ENCODE peak calls at places on chromosomes 4 and X, in nine cellular contexts. B, M, L, F, W, G, A, Y and K are unnamed samples. For H3K27me3, the result is how much of the 10 kb centered on the place peaks cover.

GRCh38 chr4:32031026-32031425 is 1310.9 kb downstream of the PCDH7 start:
- DNase-seq in F (no peak), G (no peak), M (no peak), L (no peak), B (no peak), Y (no peak), W (no peak), A (no peak), K (no peak)

GRCh38 chrX:31547416-31547815 is 475.6 kb upstream of the FTHL17 start:
- DNase-seq in Y (no peak), G (no peak), B (no peak), W (no peak), M (no peak), L (no peak), A (no peak), F (no peak), K (no peak)

GRCh38 chr4:771464-771863 is 54.5 kb downstream of the CPLX1 start:
- DNase-seq in L (no peak), W (no peak), M (no peak), Y (no peak), G (no peak), A (no peak), F (no peak), B (no peak), K (no peak)

GRCh38 chrX:9279271-9279596 is 185.6 kb upstream of the TBL1X start:
- DNase-seq in W (no peak), Y (no peak), A (no peak), F (no peak), B (no peak), G (no peak), L (no peak), M (no peak), K (no peak)

GRCh38 chrX:105451426-105451825 is 230.9 kb upstream of the TEX13A start:
- DNase-seq in A (no peak), G (no peak), F (no peak), L (no peak), M (no peak), W (no peak), B (no peak), Y (no peak), K (no peak)

GRCh38 chrX:39491548-39492297 is 606.0 kb downstream of the BCOR start:
- DNase-seq in W (no peak), A (no peak), Y (no peak), G (no peak), M (no peak), L (no peak), B (no peak), F (no peak), K (no peak)

GRCh38 chr4:98557497-98557896 is 100.9 kb downstream of the TSPAN5 start:
- DNase-seq in W (no peak), F (no peak), Y (no peak), G (peak), M (no peak), B (no peak), A (no peak), L (no peak), K (no peak)

GRCh38 chr4:44196796-44197195 is 251.8 kb downstream of the KCTD8 start:
- DNase-seq in Y (no peak), L (no peak), A (no peak), F (no peak), G (no peak), W (no peak), B (no peak), M (no peak), K (no peak)

GRCh38 chr4:142222127-142222526 is 585.7 kb downstream of the IL15 start:
- DNase-seq in M (no peak), F (no peak), Y (no peak), A (no peak), G (no peak), W (no peak), L (no peak), B (no peak), K (no peak)

GRCh38 chrX:101370888-101371504 is 15.0 kb downstream of the BTK start:
- DNase-seq in L (no peak), F (no peak), B (no peak), A (no peak), Y (no peak), G (no peak), M (no peak), W (no peak), K (no peak)

GRCh38 chr4:74838746-74839370 is 44.5 kb upstream of the BTC start:
- DNase-seq in Y (no peak), M (no peak), L (no peak), F (no peak), G (no peak), W (no peak), B (no peak), A (no peak), K (no peak)

GRCh38 chr4:128847074-128847724 is 37.7 kb downstream of the JADE1 start:
- DNase-seq in W (no peak), M (no peak), B (no peak), Y (no peak), G (no peak), L (no peak), A (no peak), F (no peak), K (no peak)

GRCh38 chrX:66022742-66023725 is 16.8 kb downstream of the VSIG4 start:
- DNase-seq in G (no peak), Y (no peak), B (no peak), W (no peak), F (no peak), L (no peak), M (no peak), A (no peak), K (no peak)

GRCh38 chr4:183798249-183798920 is 106.7 kb upstream of the STOX2 start:
- DNase-seq in A (no peak), F (no peak), G (no peak), M (no peak), B (no peak), Y (no peak), W (no peak), L (no peak), K (no peak)

GRCh38 chr4:183686461-183686860 is 27.4 kb downstream of the TRAPPC11 start:
- DNase-seq in B (no peak), W (no peak), M (no peak), G (no peak), Y (no peak), F (no peak), A (no peak), L (no peak), K (no peak)

GRCh38 chr4:125313497-125313896 is 1.3 kb upstream of the FAT4 start:
- DNase-seq in Y (no peak), L (no peak), M (no peak), A (peak), F (peak), W (no peak), B (no peak), G (peak), K (no peak)

GRCh38 chr4:88809561-88810219 is 112.1 kb upstream of the NAP1L5 start:
- DNase-seq in G (no peak), F (peak), A (no peak), B (no peak), M (no peak), W (no peak), Y (no peak), L (no peak), K (no peak)

GRCh38 chr4:110357521-110357920 is 118.4 kb upstream of the ENPEP start:
- DNase-seq in G (no peak), L (no peak), F (no peak), M (no peak), A (no peak), Y (no peak), W (no peak), B (no peak), K (no peak)

GRCh38 chr4:38902695-38903094 is 35.1 kb downstream of the FAM114A1 start:
- DNase-seq in M (no peak), F (peak), B (no peak), Y (no peak), G (peak), W (no peak), L (no peak), A (no peak), K (no peak)

GRCh38 chr4:88308587-88308986 is 24.2 kb upstream of the PPM1K start:
- DNase-seq in F (no peak), A (no peak), L (no peak), B (no peak), G (no peak), M (no peak), Y (no peak), W (no peak), K (no peak)

GRCh38 chr4:7607156-7607910 is 172.6 kb upstream of the PSAPL1 start:
- DNase-seq in L (no peak), M (peak), B (no peak), F (no peak), G (no peak), Y (no peak), A (no peak), W (no peak), K (no peak)

GRCh38 chr4:168605411-168605810 is 108.6 kb downstream of the PALLD start:
- DNase-seq in W (no peak), M (no peak), A (no peak), G (peak), F (no peak), B (no peak), Y (peak), L (no peak), K (no peak)

GRCh38 chrX:150086371-150086770 is 148.1 kb upstream of the EOLA2 start:
- DNase-seq in A (no peak), F (peak), W (no peak), M (no peak), G (no peak), B (no peak), Y (no peak), L (no peak), K (no peak)

GRCh38 chr4:1611501-1611870 is 72.6 kb downstream of the FAM53A start:
- DNase-seq in M (no peak), B (peak), W (no peak), G (no peak), Y (no peak), F (no peak), L (no peak), A (no peak), K (no peak)

GRCh38 chr4:185862340-185862739 is 50.3 kb upstream of the SORBS2 start:
- DNase-seq in M (no peak), W (no peak), L (no peak), B (no peak), G (no peak), F (no peak), Y (no peak), A (no peak), K (no peak)

GRCh38 chr4:3615386-3616286 is 83.4 kb upstream of the LRPAP1 start:
- DNase-seq in W (no peak), Y (no peak), G (no peak), M (no peak), A (no peak), L (no peak), F (no peak), B (no peak), K (no peak)

GRCh38 chr4:88280228-88280795 is 4.0 kb downstream of the PPM1K start:
- DNase-seq in L (no peak), F (no peak), B (no peak), M (no peak), G (no peak), W (no peak), A (no peak), Y (no peak), K (no peak)

GRCh38 chr4:99507762-99508161 is 3.1 kb upstream of the C4orf17 start:
- DNase-seq in G (no peak), A (no peak), W (no peak), M (no peak), Y (no peak), B (no peak), L (no peak), F (no peak), K (no peak)

GRCh38 chr4:89509708-89510269 is 202.2 kb upstream of the GPRIN3 start:
- DNase-seq in G (no peak), A (no peak), W (no peak), L (no peak), F (no peak), Y (no peak), M (no peak), B (no peak), K (no peak)

GRCh38 chrX:42797646-42798045 is 19.7 kb upstream of the PPP1R2C start:
- DNase-seq in W (no peak), L (no peak), F (no peak), G (no peak), B (no peak), A (no peak), M (no peak), Y (no peak), K (no peak)

GRCh38 chr4:7857993-7858392 is 81.7 kb downstream of the AFAP1 start:
- DNase-seq in M (no peak), A (no peak), B (no peak), Y (no peak), W (no peak), L (no peak), F (peak), G (no peak), K (no peak)

GRCh38 chr4:87092389-87093141 is 127.9 kb downstream of the KLHL8 start:
- DNase-seq in Y (peak), B (peak), G (peak), M (peak), L (peak), A (peak), F (peak), W (no peak), K (peak)

GRCh38 chr4:87117730-87118075 is 102.7 kb downstream of the KLHL8 start:
- DNase-seq in W (no peak), B (no peak), G (no peak), A (no peak), Y (no peak), M (no peak), F (no peak), L (no peak), K (no peak)

GRCh38 chrX:10833299-10834169 is 213.1 kb upstream of the MID1 start:
- DNase-seq in A (peak), W (peak), M (no peak), Y (no peak), G (no peak), L (peak), F (peak), B (peak), K (peak)

GRCh38 chrX:65601530-65602281 is 65.7 kb upstream of the MSN start:
- DNase-seq in F (peak), G (peak), W (no peak), Y (peak), L (peak), A (peak), M (peak), B (peak), K (no peak)

GRCh38 chr4:116118216-116118615 is 967.2 kb downstream of the TRAM1L1 start:
- DNase-seq in B (no peak), W (no peak), F (no peak), M (no peak), G (no peak), Y (no peak), A (no peak), L (no peak), K (no peak)

GRCh38 chr4:8865681-8866310 is 5.8 kb downstream of the HMX1 start:
- DNase-seq in M (no peak), Y (no peak), B (no peak), A (no peak), L (no peak), F (no peak), G (no peak), W (no peak), K (no peak)
- H3K27me3 ChIP-seq in M (half or more), Y (half or more), B (half or more), A (half or more), L (half or more), F (under half), G (half or more), W (half or more), K (under half)

GRCh38 chr4:52711271-52711670 is 40.0 kb downstream of the ERVMER34-1 start:
- DNase-seq in Y (no peak), G (no peak), A (no peak), F (no peak), B (no peak), M (no peak), W (no peak), L (peak), K (no peak)

GRCh38 chr4:52713456-52713937 is 37.7 kb downstream of the ERVMER34-1 start:
- DNase-seq in L (no peak), Y (peak), W (no peak), F (peak), M (no peak), A (no peak), G (peak), B (peak), K (no peak)

GRCh38 chr4:52711834-52712171 is 39.4 kb downstream of the ERVMER34-1 start:
- DNase-seq in W (no peak), M (no peak), F (no peak), G (no peak), L (no peak), Y (no peak), A (no peak), B (no peak), K (no peak)

GRCh38 chr4:52712991-52713275 is 38.3 kb downstream of the ERVMER34-1 start:
- DNase-seq in W (no peak), L (no peak), A (no peak), F (no peak), G (peak), Y (no peak), B (no peak), M (no peak), K (no peak)

GRCh38 chr4:52712172-52712990 is 38.8 kb downstream of the ERVMER34-1 start:
- DNase-seq in G (peak), A (peak), B (peak), Y (peak), W (peak), F (peak), L (peak), M (peak), K (peak)
- TF ChIP-seq POLR2A in G (peak), A (peak), B (peak), Y (peak), W (peak), F (peak), L (peak), M (peak), K (peak)

GRCh38 chr4:94758141-94758699 is 465 bp downstream of the BMPR1B start:
- DNase-seq in Y (no peak), W (no peak), M (peak), L (no peak), B (peak), A (peak), G (peak), F (no peak), K (no peak)
- H3K27me3 ChIP-seq in Y (under half), W (under half), M (under half), L (under half), B (under half), A (under half), G (under half), F (under half), K (under half)

GRCh38 chrX:154515803-154516654 is at the start of gene FAM3A:
- DNase-seq in A (peak), F (peak), W (no peak), B (peak), M (peak), Y (peak), G (peak), L (peak), K (peak)
- TF ChIP-seq POLR2A in A (peak), F (peak), W (no peak), B (peak), M (peak), Y (peak), G (peak), L (peak), K (peak)

DNA sequence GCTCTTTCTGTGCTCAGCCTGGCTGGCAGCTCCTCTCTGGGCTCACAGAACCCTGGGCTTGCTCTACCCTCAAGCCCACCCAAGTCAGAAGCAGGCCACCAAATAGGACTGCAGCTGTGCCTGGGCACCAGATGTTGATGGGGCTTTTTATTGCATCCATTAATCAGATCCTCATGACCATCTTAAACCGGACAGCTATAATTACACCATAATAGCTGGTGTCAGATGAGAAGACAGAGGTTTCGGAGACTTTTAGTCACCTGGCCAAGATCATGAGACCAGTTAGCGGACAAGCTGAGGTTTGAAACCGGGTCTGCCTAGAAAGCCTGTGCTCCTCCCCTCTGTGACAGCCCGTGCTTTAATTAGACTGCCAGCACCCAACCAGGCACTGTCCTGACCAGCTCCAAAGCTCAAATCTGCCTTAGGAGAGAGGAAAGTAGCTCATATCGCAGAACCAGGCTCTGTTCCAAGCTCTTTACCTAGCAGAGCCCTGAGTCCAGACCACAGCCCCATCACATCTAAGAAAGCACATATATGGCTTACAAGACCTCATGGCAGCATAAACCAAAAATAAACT is 88.9 kb downstream of the JAKMIP1 start:
- DNase-seq in W (no peak), F (no peak), A (no peak), G (no peak), B (no peak), L (peak), Y (no peak), M (no peak), K (no peak)
- H3K27me3 ChIP-seq in W (under half), F (under half), A (under half), G (under half), B (under half), L (under half), Y (under half), M (under half), K (half or more)

GRCh38 chrX:102712216-102712966 is at the start of gene GPRASP2:
- DNase-seq in M (no peak), W (no peak), F (no peak), Y (peak), L (peak), B (peak), A (peak), G (peak), K (peak)
- TF ChIP-seq POLR2A in M (no peak), W (no peak), F (no peak), Y (no peak), L (no peak), B (no peak), A (no peak), G (no peak), K (no peak)

GRCh38 chr4:73417973-73418372 is 13.9 kb downstream of the ALB start:
- DNase-seq in W (no peak), G (no peak), M (no peak), B (no peak), L (no peak), F (no peak), A (no peak), Y (no peak), K (no peak)
- H3K27me3 ChIP-seq in W (under half), G (under half), M (under half), B (under half), L (under half), F (under half), A (under half), Y (under half), K (under half)